ENCODE peak calls at places on chromosomes 16 and 17, in four cellular contexts. D is memory B cell, V is hippocampal formation, S is cardiac muscle cell. U is an unnamed sample.

GRCh38 chr16:19598805-19599204 is 43.3 kb downstream of the VPS35L start:
- DNase-seq in V (no peak), S (no peak), D (no peak), U (no peak)

GRCh38 chr16:70638814-70639792 is 7.3 kb upstream of the IL34 start:
- DNase-seq in D (no peak), V (no peak), S (peak; percentile 85), U (no peak)

GRCh38 chr16:17828012-17828411 is 357.3 kb upstream of the XYLT1 start:
- DNase-seq in S (peak; percentile 3), V (no peak), D (no peak), U (no peak)

GRCh38 chr17:80169784-80170500 is at the start of gene CARD14:
- DNase-seq in S (no peak), V (no peak), D (no peak), U (no peak)

GRCh38 chr16:75250089-75250808 is 1.2 kb downstream of the BCAR1 start:
- DNase-seq in D (no peak), V (no peak), S (no peak), U (no peak)

GRCh38 chr17:44283374-44284023 is 15.6 kb upstream of the SLC4A1 start:
- DNase-seq in D (no peak), V (no peak), S (no peak), U (no peak)

GRCh38 chr17:10069301-10069700 is 129.1 kb downstream of the GAS7 start:
- DNase-seq in V (no peak), S (no peak), D (no peak), U (no peak)

GRCh38 chr16:66714659-66715307 is 18.2 kb upstream of the CMTM4 start:
- DNase-seq in S (no peak), V (no peak), D (no peak), U (peak; percentile 19)

GRCh38 chr17:48995871-48996695 is 1.1 kb upstream of the IGF2BP1 start:
- DNase-seq in V (no peak), S (no peak), D (peak; percentile 48), U (peak; percentile 96)

GRCh38 chr17:65064452-65065019 is 8.0 kb upstream of the GNA13 start:
- DNase-seq in S (no peak), D (no peak), V (no peak), U (no peak)

GRCh38 chr16:79740153-79740720 is 139.7 kb upstream of the MAF start:
- DNase-seq in S (no peak), D (no peak), V (no peak), U (no peak)

GRCh38 chr17:79536212-79536840 is 74.5 kb downstream of the RBFOX3 start:
- DNase-seq in D (no peak), V (no peak), S (no peak), U (no peak)

GRCh38 chr17:74836691-74837467 is 22.8 kb downstream of the GRIN2C start:
- DNase-seq in D (no peak), S (no peak), V (no peak), U (no peak)

GRCh38 chr17:61486135-61487120 is 34.2 kb downstream of the TBX4 start:
- DNase-seq in V (no peak), S (no peak), D (no peak), U (no peak)

GRCh38 chr17:30824002-30824355 is 513 bp downstream of the CRLF3 start:
- DNase-seq in S (no peak), D (no peak), V (no peak), U (peak; percentile 5)

GRCh38 chr16:3980311-3981111 is 100.0 kb upstream of the CREBBP start:
- DNase-seq in D (no peak), S (peak; percentile 74), V (no peak), U (peak; percentile 70)

GRCh38 chr17:61452301-61453290 is at the start of gene TBX4:
- DNase-seq in S (no peak), V (no peak), D (no peak), U (no peak)

GRCh38 chr16:4608704-4608980 is 6.0 kb downstream of the UBALD1 start:
- DNase-seq in V (no peak), S (no peak), D (no peak), U (no peak)

GRCh38 chr16:1363501-1364041 is 11.8 kb downstream of the GNPTG start:
- DNase-seq in V (no peak), S (peak; percentile 41), D (peak; percentile 82), U (peak; percentile 62)

GRCh38 chr17:42670199-42670924 is 6.4 kb downstream of the PLEKHH3 start:
- DNase-seq in S (no peak), V (no peak), D (peak; percentile 69), U (no peak)

GRCh38 chr16:9821970-9822369 is 360.3 kb downstream of the GRIN2A start:
- DNase-seq in D (no peak), S (no peak), V (no peak), U (no peak)

GRCh38 chr17:36008998-36009665 is 7.8 kb upstream of the CCL15 start:
- DNase-seq in D (no peak), S (peak; percentile 20), V (no peak), U (peak; percentile 0)

GRCh38 chr16:1819611-1820010 is 7.0 kb downstream of the HAGH start:
- DNase-seq in S (no peak), D (no peak), V (no peak), U (no peak)

GRCh38 chr17:37546242-37546641 is 56.6 kb downstream of the DUSP14 start:
- DNase-seq in V (no peak), S (no peak), D (no peak), U (no peak)

GRCh38 chr17:43171761-43172487 is 910 bp downstream of the NBR1 start:
- DNase-seq in S (peak; percentile 96), V (peak; percentile 30), D (peak; percentile 21), U (peak; percentile 71)

GRCh38 chr17:78325076-78325712 is 34.7 kb downstream of the SOCS3 start:
- DNase-seq in V (no peak), D (no peak), S (peak; percentile 72), U (no peak)

GRCh38 chr17:11598274-11599221 is at the start of gene DNAH9:
- DNase-seq in D (no peak), S (peak; percentile 77), V (peak; percentile 86), U (peak; percentile 99)

GRCh38 chr16:3642397-3643094 is 11.9 kb upstream of the DNASE1 start:
- DNase-seq in S (peak; percentile 62), D (no peak), V (no peak), U (no peak)

GRCh38 chr16:65500007-65500406 is 378.1 kb upstream of the CDH11 start:
- DNase-seq in V (no peak), S (no peak), D (no peak), U (no peak)

GRCh38 chr16:15446901-15447300 is 12.5 kb downstream of the BMERB1 start:
- DNase-seq in S (no peak), D (no peak), V (no peak), U (no peak)

GRCh38 chr16:35365675-35366074 is 1906.3 kb downstream of the TP53TG3F start:
- DNase-seq in V (no peak), S (no peak), D (no peak), U (no peak)

GRCh38 chr16:76535-77272 is 1.3 kb upstream of the MPG start:
- DNase-seq in D (no peak), S (peak; percentile 79), V (no peak), U (peak; percentile 46)

GRCh38 chr16:56289862-56290261 is 98.6 kb downstream of the GNAO1 start:
- DNase-seq in S (no peak), D (no peak), V (no peak), U (no peak)

GRCh38 chr17:16428098-16428882 is 12.9 kb downstream of the TRPV2 start:
- DNase-seq in D (no peak), S (peak; percentile 80), V (no peak), U (peak; percentile 77)

GRCh38 chr16:11604783-11605563 is 18.3 kb upstream of the LITAF start:
- DNase-seq in D (no peak), V (no peak), S (peak; percentile 94), U (peak; percentile 26)

GRCh38 chr17:73226556-73227172 is 33.8 kb downstream of the COG1 start:
- DNase-seq in S (peak; percentile 27), V (no peak), D (no peak), U (no peak)

GRCh38 chr17:51692917-51693316 is 432.6 kb downstream of the UTP18 start:
- DNase-seq in S (no peak), V (no peak), D (no peak), U (no peak)

GRCh38 chr17:57832711-57833596 is 16.9 kb downstream of the MRPS23 start:
- DNase-seq in D (peak; percentile 67), S (peak; percentile 82), V (peak; percentile 61), U (peak; percentile 84)